ENCODE peak calls at places on chromosomes 4 and X, in six cellular contexts. One of them, this sample, is unnamed.

GRCh38 chr4:8053688-8054449 is 104.7 kb downstream of the ABLIM2 start:
- DNase-seq in omental fat pad: no peak
- DNase-seq in choroid plexus epithelial cell: no peak
- DNase-seq in A549: no peak
- DNase-seq in cardiac fibroblast: no peak
- DNase-seq in endothelial cell: no peak
- DNase-seq in this sample: no peak

GRCh38 chr4:184453402-184454160 is 20.8 kb downstream of the IRF2 start:
- DNase-seq in cardiac fibroblast: peak; percentile 90
- DNase-seq in A549: no peak
- DNase-seq in omental fat pad: no peak
- DNase-seq in choroid plexus epithelial cell: peak; percentile 94
- DNase-seq in endothelial cell: peak; percentile 28
- DNase-seq in this sample: no peak

GRCh38 chr4:184205243-184205642 is 12.4 kb downstream of the ENPP6 start:
- DNase-seq in omental fat pad: no peak
- DNase-seq in A549: no peak
- DNase-seq in choroid plexus epithelial cell: no peak
- DNase-seq in endothelial cell: no peak
- DNase-seq in cardiac fibroblast: no peak
- DNase-seq in this sample: no peak

GRCh38 chr4:6180841-6181631 is 19.3 kb downstream of the JAKMIP1 start:
- DNase-seq in choroid plexus epithelial cell: no peak
- DNase-seq in A549: no peak
- DNase-seq in omental fat pad: no peak
- DNase-seq in cardiac fibroblast: no peak
- DNase-seq in endothelial cell: no peak
- DNase-seq in this sample: no peak

GRCh38 chr4:7978907-7979651 is 39.4 kb upstream of the AFAP1 start:
- DNase-seq in endothelial cell: no peak
- DNase-seq in choroid plexus epithelial cell: no peak
- DNase-seq in omental fat pad: no peak
- DNase-seq in cardiac fibroblast: no peak
- DNase-seq in A549: no peak
- DNase-seq in this sample: no peak

GRCh38 chr4:186936496-186937375 is 213.1 kb upstream of the FAT1 start:
- DNase-seq in endothelial cell: no peak
- DNase-seq in choroid plexus epithelial cell: peak; percentile 93
- DNase-seq in omental fat pad: no peak
- DNase-seq in A549: peak; percentile 71
- DNase-seq in cardiac fibroblast: peak; percentile 86
- DNase-seq in this sample: no peak

GRCh38 chrX:63764946-63765345 is 20.1 kb downstream of the ARHGEF9 start:
- DNase-seq in endothelial cell: no peak
- DNase-seq in omental fat pad: no peak
- DNase-seq in choroid plexus epithelial cell: peak; percentile 9
- DNase-seq in A549: no peak
- DNase-seq in cardiac fibroblast: peak; percentile 41
- DNase-seq in this sample: no peak

GRCh38 chr4:78137538-78137937 is 80.4 kb downstream of the FRAS1 start:
- DNase-seq in endothelial cell: no peak
- DNase-seq in cardiac fibroblast: no peak
- DNase-seq in A549: no peak
- DNase-seq in choroid plexus epithelial cell: no peak
- DNase-seq in omental fat pad: no peak
- DNase-seq in this sample: no peak

GRCh38 chr4:48178931-48179330 is 44.9 kb upstream of the TXK start:
- DNase-seq in A549: no peak
- DNase-seq in cardiac fibroblast: no peak
- DNase-seq in omental fat pad: no peak
- DNase-seq in choroid plexus epithelial cell: no peak
- DNase-seq in endothelial cell: no peak
- DNase-seq in this sample: no peak

GRCh38 chr4:19850909-19851308 is 400.8 kb upstream of the SLIT2 start:
- DNase-seq in cardiac fibroblast: peak; percentile 97
- DNase-seq in A549: no peak
- DNase-seq in endothelial cell: no peak
- DNase-seq in choroid plexus epithelial cell: peak; percentile 91
- DNase-seq in omental fat pad: no peak
- DNase-seq in this sample: no peak

GRCh38 chr4:81058621-81059020 is 28.1 kb downstream of the BMP3 start:
- DNase-seq in choroid plexus epithelial cell: no peak
- DNase-seq in omental fat pad: no peak
- DNase-seq in A549: no peak
- DNase-seq in endothelial cell: no peak
- DNase-seq in cardiac fibroblast: no peak
- DNase-seq in this sample: no peak

GRCh38 chr4:39706334-39706733 is 8.4 kb downstream of the UBE2K start:
- DNase-seq in choroid plexus epithelial cell: peak; percentile 55
- DNase-seq in cardiac fibroblast: peak; percentile 89
- DNase-seq in endothelial cell: no peak
- DNase-seq in A549: no peak
- DNase-seq in omental fat pad: no peak
- DNase-seq in this sample: peak; percentile 36

GRCh38 chrX:137926090-137926489 is 360.2 kb downstream of the ZIC3 start:
- DNase-seq in A549: no peak
- DNase-seq in cardiac fibroblast: no peak
- DNase-seq in choroid plexus epithelial cell: peak; percentile 19
- DNase-seq in endothelial cell: peak; percentile 13
- DNase-seq in omental fat pad: no peak
- DNase-seq in this sample: no peak

GRCh38 chrX:132401935-132402334 is 86.9 kb downstream of the MBNL3 start:
- DNase-seq in endothelial cell: no peak
- DNase-seq in A549: no peak
- DNase-seq in omental fat pad: no peak
- DNase-seq in choroid plexus epithelial cell: peak; percentile 28
- DNase-seq in cardiac fibroblast: no peak
- DNase-seq in this sample: no peak

GRCh38 chrX:69154051-69154450 is 11.2 kb downstream of the PJA1 start:
- DNase-seq in choroid plexus epithelial cell: no peak
- DNase-seq in cardiac fibroblast: no peak
- DNase-seq in omental fat pad: no peak
- DNase-seq in A549: no peak
- DNase-seq in endothelial cell: no peak
- DNase-seq in this sample: peak; percentile 51

GRCh38 chr4:121408-122084 is 2.8 kb upstream of the ZNF718 start:
- DNase-seq in choroid plexus epithelial cell: no peak
- DNase-seq in omental fat pad: no peak
- DNase-seq in cardiac fibroblast: no peak
- DNase-seq in A549: no peak
- DNase-seq in endothelial cell: no peak
- DNase-seq in this sample: no peak

GRCh38 chr4:26288308-26288982 is 32.4 kb upstream of the RBPJ start:
- DNase-seq in choroid plexus epithelial cell: peak; percentile 60
- DNase-seq in cardiac fibroblast: peak; percentile 77
- DNase-seq in endothelial cell: no peak
- DNase-seq in omental fat pad: no peak
- DNase-seq in A549: no peak
- DNase-seq in this sample: no peak

GRCh38 chrX:31279359-31279758 is 207.5 kb upstream of the FTHL17 start:
- DNase-seq in choroid plexus epithelial cell: peak; percentile 57
- DNase-seq in omental fat pad: no peak
- DNase-seq in A549: no peak
- DNase-seq in endothelial cell: no peak
- DNase-seq in cardiac fibroblast: peak; percentile 59
- DNase-seq in this sample: no peak

GRCh38 chr4:87071401-87071800 is 136.6 kb downstream of the AFF1 start:
- DNase-seq in choroid plexus epithelial cell: no peak
- DNase-seq in omental fat pad: no peak
- DNase-seq in cardiac fibroblast: no peak
- DNase-seq in A549: no peak
- DNase-seq in endothelial cell: no peak
- DNase-seq in this sample: no peak

GRCh38 chr4:37737456-37737855 is 51.3 kb upstream of the RELL1 start:
- DNase-seq in choroid plexus epithelial cell: peak; percentile 61
- DNase-seq in endothelial cell: no peak
- DNase-seq in cardiac fibroblast: peak; percentile 82
- DNase-seq in A549: no peak
- DNase-seq in omental fat pad: no peak
- DNase-seq in this sample: no peak

GRCh38 chrX:43559643-43560042 is 96.5 kb upstream of the MAOA start:
- DNase-seq in A549: peak; percentile 10
- DNase-seq in cardiac fibroblast: peak; percentile 58
- DNase-seq in choroid plexus epithelial cell: peak; percentile 66
- DNase-seq in endothelial cell: peak; percentile 48
- DNase-seq in omental fat pad: no peak
- DNase-seq in this sample: no peak

GRCh38 chrX:20270557-20270880 is 3.8 kb upstream of the RPS6KA3 start:
- DNase-seq in A549: no peak
- DNase-seq in endothelial cell: no peak
- DNase-seq in choroid plexus epithelial cell: peak; percentile 16
- DNase-seq in omental fat pad: no peak
- DNase-seq in cardiac fibroblast: peak; percentile 42
- DNase-seq in this sample: no peak

GRCh38 chrX:25599061-25599460 is 539.1 kb upstream of the MAGEB18 start:
- DNase-seq in choroid plexus epithelial cell: no peak
- DNase-seq in endothelial cell: no peak
- DNase-seq in cardiac fibroblast: peak; percentile 14
- DNase-seq in omental fat pad: no peak
- DNase-seq in A549: no peak
- DNase-seq in this sample: no peak

GRCh38 chr4:41487868-41488267 is 50.1 kb upstream of the LIMCH1 start:
- DNase-seq in choroid plexus epithelial cell: no peak
- DNase-seq in cardiac fibroblast: no peak
- DNase-seq in omental fat pad: no peak
- DNase-seq in A549: no peak
- DNase-seq in endothelial cell: no peak
- DNase-seq in this sample: no peak

GRCh38 chr4:139783761-139784484 is 118.3 kb downstream of the MGST2 start:
- DNase-seq in endothelial cell: peak; percentile 21
- DNase-seq in omental fat pad: no peak
- DNase-seq in choroid plexus epithelial cell: no peak
- DNase-seq in A549: no peak
- DNase-seq in cardiac fibroblast: no peak
- DNase-seq in this sample: no peak

GRCh38 chr4:142913034-142913433 is 66.9 kb upstream of the INPP4B start:
- DNase-seq in omental fat pad: no peak
- DNase-seq in cardiac fibroblast: no peak
- DNase-seq in endothelial cell: no peak
- DNase-seq in choroid plexus epithelial cell: no peak
- DNase-seq in A549: no peak
- DNase-seq in this sample: no peak

GRCh38 chr4:42280327-42281095 is 116.8 kb upstream of the SHISA3 start:
- DNase-seq in choroid plexus epithelial cell: peak; percentile 40
- DNase-seq in cardiac fibroblast: peak; percentile 61
- DNase-seq in endothelial cell: peak; percentile 30
- DNase-seq in A549: no peak
- DNase-seq in omental fat pad: no peak
- DNase-seq in this sample: no peak

GRCh38 chr4:145216532-145216931 is 36.1 kb upstream of the OTUD4 start:
- DNase-seq in choroid plexus epithelial cell: peak; percentile 70
- DNase-seq in A549: no peak
- DNase-seq in endothelial cell: no peak
- DNase-seq in omental fat pad: no peak
- DNase-seq in cardiac fibroblast: peak; percentile 60
- DNase-seq in this sample: no peak

GRCh38 chr4:2804449-2804972 is 11.6 kb downstream of the SH3BP2 start:
- DNase-seq in A549: no peak
- DNase-seq in omental fat pad: no peak
- DNase-seq in choroid plexus epithelial cell: no peak
- DNase-seq in endothelial cell: no peak
- DNase-seq in cardiac fibroblast: no peak
- DNase-seq in this sample: no peak

GRCh38 chr4:154566639-154567204 is 3.9 kb downstream of the FGB start:
- DNase-seq in choroid plexus epithelial cell: no peak
- DNase-seq in A549: no peak
- DNase-seq in omental fat pad: no peak
- DNase-seq in endothelial cell: no peak
- DNase-seq in cardiac fibroblast: peak; percentile 64
- DNase-seq in this sample: no peak

GRCh38 chr4:80097395-80098177 is 24.6 kb upstream of the ANTXR2 start:
- DNase-seq in cardiac fibroblast: peak; percentile 79
- DNase-seq in endothelial cell: no peak
- DNase-seq in choroid plexus epithelial cell: peak; percentile 43
- DNase-seq in A549: no peak
- DNase-seq in omental fat pad: no peak
- DNase-seq in this sample: no peak

DNA sequence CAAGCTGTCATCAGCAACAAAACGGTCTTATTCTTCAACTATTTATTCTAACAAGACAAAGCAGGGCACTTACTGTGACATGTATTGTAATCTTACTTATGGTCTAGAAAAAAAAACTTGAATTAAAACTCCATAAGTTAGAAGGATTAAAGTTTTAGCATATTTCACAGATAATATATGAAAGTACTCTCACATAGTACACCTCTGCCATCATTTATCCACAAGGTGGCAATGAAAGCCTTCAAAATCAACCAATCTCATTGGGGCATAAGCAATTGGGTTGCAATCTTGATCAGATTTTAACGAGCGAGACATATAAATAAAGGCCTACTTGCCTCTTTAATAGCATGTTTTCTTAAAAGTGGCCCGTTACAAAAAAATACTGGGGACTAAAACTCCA is 1382.9 kb downstream of the FAM133A start:
- DNase-seq in choroid plexus epithelial cell: peak; percentile 57
- DNase-seq in A549: no peak
- DNase-seq in omental fat pad: no peak
- DNase-seq in cardiac fibroblast: peak; percentile 68
- DNase-seq in endothelial cell: no peak
- DNase-seq in this sample: no peak
- TF ChIP-seq CTCF in choroid plexus epithelial cell: peak; percentile 37
- TF ChIP-seq CTCF in A549: no peak
- TF ChIP-seq CTCF in omental fat pad: no peak
- TF ChIP-seq CTCF in cardiac fibroblast: no peak
- TF ChIP-seq CTCF in endothelial cell: no peak
- TF ChIP-seq CTCF in this sample: peak; percentile 51

GRCh38 chr4:25029479-25030282 is 1.1 kb downstream of the LGI2 start:
- DNase-seq in A549: no peak
- DNase-seq in choroid plexus epithelial cell: no peak
- DNase-seq in omental fat pad: no peak
- DNase-seq in cardiac fibroblast: no peak
- DNase-seq in endothelial cell: no peak
- DNase-seq in this sample: no peak
- TF ChIP-seq CTCF in A549: no peak
- TF ChIP-seq CTCF in choroid plexus epithelial cell: no peak
- TF ChIP-seq CTCF in omental fat pad: no peak
- TF ChIP-seq CTCF in cardiac fibroblast: no peak
- TF ChIP-seq CTCF in endothelial cell: no peak
- TF ChIP-seq CTCF in this sample: no peak

DNA sequence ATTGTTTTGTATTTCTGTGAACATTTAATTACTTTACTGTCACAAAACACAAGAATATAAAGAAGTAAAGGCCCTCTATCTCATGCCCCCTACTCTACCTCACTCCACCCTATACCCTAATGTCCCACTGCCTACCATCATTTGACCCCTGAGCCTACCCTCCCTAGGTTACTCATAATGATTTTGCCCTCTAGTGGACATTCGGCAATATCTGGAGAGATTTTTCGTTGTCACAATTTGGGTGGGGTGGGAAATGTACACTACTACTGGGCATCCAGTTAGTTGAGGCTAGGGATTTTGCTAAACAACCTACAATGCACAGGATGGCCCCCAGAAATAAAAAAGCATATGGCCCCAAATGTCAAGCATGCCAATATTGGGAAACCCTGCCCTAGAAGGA is 10.2 kb downstream of the TEX13A start:
- DNase-seq in cardiac fibroblast: no peak
- DNase-seq in choroid plexus epithelial cell: no peak
- DNase-seq in endothelial cell: no peak
- DNase-seq in omental fat pad: no peak
- DNase-seq in A549: no peak
- DNase-seq in this sample: no peak
- TF ChIP-seq CTCF in cardiac fibroblast: no peak
- TF ChIP-seq CTCF in choroid plexus epithelial cell: peak; percentile 15
- TF ChIP-seq CTCF in endothelial cell: no peak
- TF ChIP-seq CTCF in omental fat pad: no peak
- TF ChIP-seq CTCF in A549: no peak
- TF ChIP-seq CTCF in this sample: no peak

GRCh38 chrX:8672176-8672575 is 59.8 kb downstream of the ANOS1 start:
- DNase-seq in omental fat pad: no peak
- DNase-seq in A549: no peak
- DNase-seq in endothelial cell: peak; percentile 11
- DNase-seq in cardiac fibroblast: no peak
- DNase-seq in choroid plexus epithelial cell: no peak
- DNase-seq in this sample: no peak
- TF ChIP-seq CTCF in omental fat pad: no peak
- TF ChIP-seq CTCF in A549: no peak
- TF ChIP-seq CTCF in endothelial cell: no peak
- TF ChIP-seq CTCF in cardiac fibroblast: no peak
- TF ChIP-seq CTCF in choroid plexus epithelial cell: no peak
- TF ChIP-seq CTCF in this sample: no peak

This sample was measured in osteocyte.